ENCODE peak calls at places on chromosomes 12 and 14, in six cellular contexts. F is lower leg skin, K is brain microvascular endothelial cell, E is astrocyte of the spinal cord, O is fibroblast of lung, G is endodermal cell. A is an unnamed sample.

GRCh38 chr12:3489057-3489456 is 1.9 kb upstream of the PRMT8 start:
- DNase-seq in E (peak), O (peak), K (peak), F (no peak), G (peak), A (no peak)

GRCh38 chr12:100295764-100296555 is 29.0 kb downstream of the SCYL2 start:
- DNase-seq in G (no peak), O (peak), F (no peak), K (no peak), E (no peak), A (no peak)

GRCh38 chr12:105978686-105979085 is 160.1 kb downstream of the NUAK1 start:
- DNase-seq in O (peak), F (no peak), G (no peak), K (no peak), E (peak), A (no peak)

GRCh38 chr12:86254399-86255107 is 1.6 kb downstream of the MGAT4C start:
- DNase-seq in K (no peak), O (peak), F (no peak), G (no peak), E (peak), A (no peak)

GRCh38 chr14:21825147-21825743 is 151.6 kb upstream of the OR4E1 start:
- DNase-seq in O (no peak), G (peak), E (peak), K (peak), F (no peak), A (no peak)

GRCh38 chr14:102508774-102509743 is 517 bp downstream of the ANKRD9 start:
- DNase-seq in E (peak), G (peak), K (no peak), O (peak), F (peak), A (peak)

GRCh38 chr12:47383942-47384341 is 304.2 kb upstream of the AMIGO2 start:
- DNase-seq in K (peak), F (no peak), G (no peak), E (peak), O (peak), A (no peak)

GRCh38 chr12:49428652-49429549 is 61.6 kb downstream of the SPATS2 start:
- DNase-seq in E (peak), K (peak), F (no peak), G (peak), O (peak), A (no peak)

GRCh38 chr12:53820503-53820902 is 68.7 kb upstream of the CISTR start:
- DNase-seq in E (no peak), K (peak), F (no peak), O (peak), G (no peak), A (no peak)

GRCh38 chr14:72737560-72737943 is 156.3 kb downstream of the DPF3 start:
- DNase-seq in O (no peak), E (no peak), F (no peak), G (no peak), K (no peak), A (no peak)

GRCh38 chr14:80356413-80356812 is 145.1 kb upstream of the DIO2 start:
- DNase-seq in E (peak), K (peak), O (peak), F (no peak), G (peak), A (no peak)
- TF ChIP-seq CTCF in E (peak), K (peak), O (peak), F (no peak), G (peak), A (no peak)

GRCh38 chr14:93023039-93023438 is 92.7 kb downstream of the ITPK1 start:
- DNase-seq in E (no peak), G (peak), O (no peak), F (no peak), K (peak), A (no peak)
- TF ChIP-seq CTCF in E (no peak), G (no peak), O (no peak), F (no peak), K (no peak), A (no peak)

GRCh38 chr14:51738754-51739153 is 87.0 kb downstream of the FRMD6 start:
- DNase-seq in E (no peak), O (no peak), F (no peak), K (no peak), G (peak), A (no peak)
- TF ChIP-seq CTCF in E (no peak), O (no peak), F (no peak), K (peak), G (peak), A (no peak)

GRCh38 chr12:21607701-21608100 is 3.1 kb upstream of the GYS2 start:
- DNase-seq in K (no peak), G (no peak), F (no peak), O (peak), E (peak), A (no peak)
- TF ChIP-seq CTCF in K (no peak), G (peak), F (no peak), O (peak), E (peak), A (no peak)

GRCh38 chr14:74244115-74244514 is 4.9 kb downstream of the VSX2 start:
- DNase-seq in K (no peak), F (no peak), O (no peak), E (no peak), G (peak), A (no peak)
- TF ChIP-seq CTCF in K (peak), F (no peak), O (no peak), E (peak), G (peak), A (no peak)

GRCh38 chr12:30823140-30823669 is 68.5 kb upstream of the CAPRIN2 start:
- DNase-seq in O (no peak), E (no peak), G (peak), F (peak), K (peak), A (peak)
- TF ChIP-seq CTCF in O (no peak), E (no peak), G (peak), F (no peak), K (peak), A (no peak)

DNA sequence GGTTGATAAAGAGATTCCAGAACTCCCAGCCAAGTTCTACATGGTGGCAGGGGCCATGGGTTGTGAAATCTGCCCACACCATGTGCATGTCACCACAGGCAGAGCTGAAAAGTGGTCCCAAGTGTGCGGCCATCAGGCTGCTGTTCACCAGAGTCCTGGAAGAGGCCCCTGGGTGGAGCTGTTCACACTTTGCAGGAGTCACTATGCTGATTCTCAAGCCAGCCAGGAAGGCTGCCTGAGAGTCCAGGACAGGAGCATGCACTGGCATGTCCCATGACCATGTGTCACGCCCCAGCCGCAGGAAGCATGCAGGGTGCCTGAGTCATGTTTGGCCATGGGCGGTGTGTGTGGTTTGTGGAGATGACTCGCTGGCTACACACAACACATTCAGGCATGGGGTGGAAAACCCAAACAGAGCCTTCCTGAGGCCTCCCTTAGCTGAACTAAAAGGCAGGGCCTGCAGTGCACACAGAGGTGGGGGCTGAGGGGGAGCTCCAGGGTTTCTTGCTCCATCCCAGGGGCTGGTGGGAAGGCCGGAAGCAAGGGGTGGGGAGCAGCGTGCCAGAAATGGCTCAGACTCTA is 19.5 kb downstream of the ABCB9 start:
- DNase-seq in K (peak), F (peak), E (peak), O (peak), G (no peak), A (peak)
- TF ChIP-seq CTCF in K (peak), F (no peak), E (peak), O (peak), G (peak), A (no peak)

GRCh38 chr12:28585146-28585545 is 394.9 kb downstream of the CCDC91 start:
- DNase-seq in K (no peak), G (no peak), E (no peak), O (no peak), F (no peak), A (no peak)

GRCh38 chr12:28582687-28583376 is 392.6 kb downstream of the CCDC91 start:
- DNase-seq in G (no peak), F (no peak), K (no peak), E (no peak), O (no peak), A (no peak)

GRCh38 chr12:28586481-28586880 is 396.2 kb downstream of the CCDC91 start:
- DNase-seq in O (no peak), E (no peak), K (no peak), F (no peak), G (no peak), A (no peak)

GRCh38 chr12:28578833-28579252 is 388.6 kb downstream of the CCDC91 start:
- DNase-seq in G (no peak), O (no peak), F (no peak), E (peak), K (no peak), A (no peak)

GRCh38 chr12:28583771-28584261 is 393.6 kb downstream of the CCDC91 start:
- DNase-seq in O (peak), F (no peak), K (no peak), G (no peak), E (peak), A (no peak)
- TF ChIP-seq CTCF in O (peak), F (no peak), K (peak), G (peak), E (peak), A (no peak)

A was measured in activated B cell treated with CpG ODN at 0.5 μM for 24 hours.